ENCODE peak calls at places on chromosomes 13 and 19, in seven cellular contexts. D is Peyer's patch, H is IMR-90, R is uterus, Q is H1, P is SK-N-SH, L is HL-60. Z is an unnamed sample.

GRCh38 chr19:31496076-31496475 is 146.8 kb upstream of the TSHZ3 start:
- DNase-seq in D (no peak), H (no peak), R (no peak), Q (no peak), P (no peak), L (no peak), Z (no peak)

GRCh38 chr19:49790866-49791265 is 22.2 kb downstream of the FUZ start:
- DNase-seq in D (no peak), H (peak), R (peak), Q (no peak), P (no peak), L (no peak), Z (peak)

GRCh38 chr19:50008532-50008931 is 16.6 kb downstream of the VRK3 start:
- DNase-seq in D (no peak), H (no peak), R (no peak), Q (peak), P (no peak), L (no peak), Z (peak)

GRCh38 chr13:23949200-23949599 is 51.9 kb upstream of the C1QTNF9B start:
- DNase-seq in D (no peak), H (no peak), R (no peak), Q (no peak), P (no peak), L (no peak), Z (no peak)

GRCh38 chr19:44848036-44848804 is 2.1 kb downstream of the NECTIN2 start:
- DNase-seq in D (no peak), H (peak), R (peak), Q (peak), P (peak), L (no peak), Z (peak)

GRCh38 chr13:110369400-110369799 is 62.3 kb downstream of the COL4A2 start:
- DNase-seq in D (no peak), H (no peak), R (no peak), Q (no peak), P (no peak), L (no peak), Z (no peak)

GRCh38 chr19:51701468-51702100 is 8.5 kb downstream of the SPACA6 start:
- DNase-seq in D (no peak), H (no peak), R (no peak), Q (no peak), P (peak), L (no peak), Z (no peak)

GRCh38 chr13:111123221-111123620 is 8.1 kb downstream of the ARHGEF7 start:
- DNase-seq in D (no peak), H (no peak), R (no peak), Q (no peak), P (peak), L (no peak), Z (no peak)

GRCh38 chr19:35696835-35697234 is 7.5 kb upstream of the ZBTB32 start:
- DNase-seq in D (no peak), H (no peak), R (no peak), Q (no peak), P (no peak), L (no peak), Z (no peak)

GRCh38 chr19:57016076-57016475 is 103.7 kb upstream of the USP29 start:
- DNase-seq in D (no peak), H (no peak), R (no peak), Q (no peak), P (no peak), L (no peak), Z (no peak)

GRCh38 chr13:60959427-60959826 is 456.2 kb downstream of the PCDH20 start:
- DNase-seq in D (no peak), H (no peak), R (no peak), Q (no peak), P (no peak), L (no peak), Z (no peak)

GRCh38 chr13:31898383-31899071 is 133.0 kb upstream of the FRY start:
- DNase-seq in D (no peak), H (no peak), R (no peak), Q (no peak), P (no peak), L (no peak), Z (peak)

GRCh38 chr19:29781582-29782580 is 29.9 kb upstream of the CCNE1 start:
- DNase-seq in D (no peak), H (no peak), R (no peak), Q (no peak), P (no peak), L (no peak), Z (no peak)

GRCh38 chr19:16566161-16566560 is 6.1 kb downstream of the SLC35E1 start:
- DNase-seq in D (no peak), H (no peak), R (no peak), Q (no peak), P (no peak), L (no peak), Z (no peak)

GRCh38 chr13:30739646-30740642 is 4.6 kb downstream of the ALOX5AP start:
- DNase-seq in D (no peak), H (peak), R (no peak), Q (no peak), P (no peak), L (peak), Z (peak)

GRCh38 chr13:100510208-100510997 is 78.2 kb downstream of the GGACT start:
- DNase-seq in D (no peak), H (no peak), R (no peak), Q (no peak), P (peak), L (no peak), Z (no peak)

GRCh38 chr13:113121183-113121927 is 1.2 kb upstream of the F10 start:
- DNase-seq in D (no peak), H (no peak), R (no peak), Q (no peak), P (no peak), L (no peak), Z (no peak)

GRCh38 chr13:113121928-113122420 is 625 bp upstream of the F10 start:
- DNase-seq in D (no peak), H (no peak), R (no peak), Q (no peak), P (peak), L (no peak), Z (no peak)

GRCh38 chr13:113124211-113125025 is 1.8 kb downstream of the F10 start:
- DNase-seq in D (peak), H (no peak), R (peak), Q (no peak), P (no peak), L (no peak), Z (no peak)

GRCh38 chr13:113122571-113123225 is at the start of gene F10:
- DNase-seq in D (peak), H (peak), R (peak), Q (peak), P (peak), L (no peak), Z (peak)

GRCh38 chr13:113123226-113124150 is 889 bp downstream of the F10 start:
- DNase-seq in D (peak), H (no peak), R (no peak), Q (no peak), P (peak), L (no peak), Z (no peak)
- TF ChIP-seq CTCF in D (no peak), H (peak), R (no peak), Q (peak), P (peak), L (no peak), Z (peak)

GRCh38 chr19:11293468-11294389 is 2.2 kb upstream of the TSPAN16 start:
- DNase-seq in D (peak), H (peak), R (peak), Q (peak), P (peak), L (peak), Z (peak)
- H3K4me3 ChIP-seq in D (no peak), H (peak), R (no peak), Q (no peak), P (peak), L (peak), Z (peak)

DNA sequence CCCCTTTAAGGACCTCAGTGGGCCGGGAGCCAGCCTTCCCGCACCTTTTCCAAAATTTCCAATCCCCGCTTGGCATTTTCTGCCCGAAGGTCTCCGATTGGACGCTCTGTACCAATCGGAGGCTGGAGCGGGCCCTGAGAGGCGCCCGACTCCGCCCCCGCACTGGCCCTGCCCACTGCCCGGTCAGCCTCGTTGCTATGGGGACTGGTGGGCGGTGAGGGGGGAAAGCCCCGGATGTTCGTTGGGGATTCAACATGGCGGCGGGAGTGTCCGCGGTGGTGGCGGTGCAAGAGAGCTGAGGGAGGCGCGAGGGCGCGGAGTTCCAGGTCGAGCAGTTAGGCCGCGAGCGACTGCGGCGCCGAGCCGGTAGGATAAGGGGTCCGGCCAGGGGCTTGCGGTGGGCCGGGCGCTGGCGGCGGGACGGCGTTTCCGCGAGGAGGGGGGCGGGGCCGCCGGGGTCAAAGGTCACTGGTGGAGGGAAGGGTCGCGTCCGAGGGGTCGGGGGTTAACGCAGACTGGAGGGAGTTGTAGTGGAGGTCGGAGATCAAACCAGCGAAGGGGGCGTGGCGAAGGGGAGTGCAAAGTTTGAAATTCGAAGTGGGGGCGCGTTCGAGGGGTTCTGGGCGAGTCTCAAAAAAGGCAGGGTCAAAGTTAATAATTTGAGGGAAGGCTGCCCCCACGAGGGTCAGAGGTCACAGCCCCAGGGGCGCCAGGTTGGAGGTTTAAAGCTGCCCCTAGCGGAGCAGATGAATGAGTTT is at the start of gene PAK4:
- DNase-seq in D (peak), H (peak), R (peak), Q (peak), P (peak), L (peak), Z (peak)
- TF ChIP-seq CTCF in D (no peak), H (no peak), R (no peak), Q (no peak), P (no peak), L (no peak), Z (no peak)

DNA sequence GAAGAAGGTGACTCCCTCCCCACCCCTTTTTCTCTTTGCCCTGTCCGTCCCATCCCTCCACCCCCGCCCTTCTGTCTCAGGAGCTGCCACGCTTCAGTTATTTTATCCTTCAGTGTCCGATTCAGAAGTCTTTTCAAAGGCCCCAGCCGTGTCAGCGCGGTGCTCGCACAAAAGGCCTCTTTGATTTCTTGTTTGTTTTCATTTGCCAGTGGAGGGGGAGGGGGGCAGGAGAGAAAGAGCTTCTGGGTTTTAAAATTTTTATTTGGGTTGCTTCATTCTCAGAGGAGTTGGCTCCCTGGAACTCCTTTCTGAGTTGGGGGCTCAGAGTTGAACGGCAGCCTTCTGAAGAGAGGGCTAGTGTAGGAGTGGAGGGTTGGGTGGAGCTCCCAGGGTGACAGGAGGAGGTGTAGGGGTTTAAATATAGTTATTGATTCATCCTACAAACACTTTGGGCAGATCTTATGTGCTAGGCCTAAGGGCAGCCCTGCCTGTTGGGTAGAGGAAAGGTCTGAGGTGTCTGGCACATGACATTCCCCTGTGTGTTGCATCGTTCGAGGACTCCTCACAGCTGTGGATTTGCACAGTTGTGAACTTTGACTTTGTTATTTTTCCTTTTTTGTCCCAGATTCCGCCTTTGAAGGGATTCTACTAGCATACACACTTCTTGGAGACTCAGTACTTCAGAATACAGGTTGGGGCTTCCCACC is 36.8 kb downstream of the NFIX start:
- DNase-seq in D (no peak), H (peak), R (no peak), Q (no peak), P (no peak), L (no peak), Z (peak)
- H3K4me3 ChIP-seq in D (no peak), H (no peak), R (no peak), Q (no peak), P (no peak), L (no peak), Z (no peak)

GRCh38 chr13:51768378-51768921 is 35.5 kb downstream of the DHRS12 start:
- DNase-seq in D (no peak), H (no peak), R (no peak), Q (peak), P (no peak), L (no peak), Z (no peak)
- TF ChIP-seq CTCF in D (no peak), H (no peak), R (no peak), Q (peak), P (no peak), L (no peak), Z (peak)

GRCh38 chr19:38049105-38049649 is 142.2 kb downstream of the SIPA1L3 start:
- DNase-seq in D (no peak), H (no peak), R (no peak), Q (no peak), P (no peak), L (peak), Z (peak)
- H3K4me3 ChIP-seq in D (peak), H (no peak), R (no peak), Q (no peak), P (no peak), L (peak), Z (no peak)